ENCODE peak calls at places on chromosome 1, in nine cellular contexts. T, Z, H, Q, G, W, L, N and B are unnamed samples.

GRCh38 chr1:205510951-205511330 is 6.5 kb downstream of the CDK18 start:
- DNase-seq in N (no peak), W (no peak), H (no peak), Z (no peak), L (no peak), G (no peak), Q (no peak), T (no peak), B (no peak)

GRCh38 chr1:64043976-64044375 is 159.4 kb upstream of the UBE2U start:
- DNase-seq in Q (no peak), G (no peak), T (no peak), W (no peak), H (no peak), L (no peak), N (no peak), Z (no peak), B (no peak)

GRCh38 chr1:185645201-185645640 is 89.0 kb upstream of the HMCN1 start:
- DNase-seq in T (no peak), Q (no peak), G (no peak), N (peak), W (no peak), L (no peak), Z (no peak), H (peak), B (no peak)

GRCh38 chr1:239123243-239123642 is 263.1 kb upstream of the CHRM3 start:
- DNase-seq in W (no peak), N (no peak), Q (no peak), Z (no peak), G (no peak), T (no peak), H (no peak), L (no peak), B (no peak)

GRCh38 chr1:196997428-196997827 is 20.1 kb downstream of the CFHR5 start:
- DNase-seq in W (no peak), L (no peak), G (no peak), H (peak), N (peak), T (no peak), Q (no peak), Z (no peak), B (no peak)

GRCh38 chr1:65615859-65616258 is 176.8 kb upstream of the PDE4B start:
- DNase-seq in Z (no peak), H (no peak), G (no peak), T (no peak), Q (no peak), W (no peak), L (no peak), N (no peak), B (no peak)

GRCh38 chr1:159900086-159900680 is at the start of gene CFAP45:
- DNase-seq in G (peak), Z (peak), N (no peak), L (peak), W (peak), H (peak), T (no peak), Q (no peak), B (peak)

GRCh38 chr1:47527653-47528272 is 89.9 kb downstream of the FOXD2 start:
- DNase-seq in H (peak), G (peak), Z (peak), L (no peak), T (no peak), W (no peak), N (no peak), Q (no peak), B (no peak)

GRCh38 chr1:161139765-161140164 is 7.3 kb upstream of the DEDD start:
- DNase-seq in G (no peak), W (no peak), H (peak), Z (no peak), Q (no peak), T (no peak), N (no peak), L (no peak), B (no peak)

GRCh38 chr1:183807549-183808168 is 2.7 kb downstream of the RGL1 start:
- DNase-seq in G (no peak), T (no peak), N (no peak), Z (peak), H (no peak), Q (no peak), L (no peak), W (no peak), B (no peak)

GRCh38 chr1:194466706-194467105 is 1280.3 kb upstream of the B3GALT2 start:
- DNase-seq in G (no peak), Q (no peak), L (no peak), N (no peak), Z (no peak), H (peak), W (no peak), T (no peak), B (no peak)

DNA sequence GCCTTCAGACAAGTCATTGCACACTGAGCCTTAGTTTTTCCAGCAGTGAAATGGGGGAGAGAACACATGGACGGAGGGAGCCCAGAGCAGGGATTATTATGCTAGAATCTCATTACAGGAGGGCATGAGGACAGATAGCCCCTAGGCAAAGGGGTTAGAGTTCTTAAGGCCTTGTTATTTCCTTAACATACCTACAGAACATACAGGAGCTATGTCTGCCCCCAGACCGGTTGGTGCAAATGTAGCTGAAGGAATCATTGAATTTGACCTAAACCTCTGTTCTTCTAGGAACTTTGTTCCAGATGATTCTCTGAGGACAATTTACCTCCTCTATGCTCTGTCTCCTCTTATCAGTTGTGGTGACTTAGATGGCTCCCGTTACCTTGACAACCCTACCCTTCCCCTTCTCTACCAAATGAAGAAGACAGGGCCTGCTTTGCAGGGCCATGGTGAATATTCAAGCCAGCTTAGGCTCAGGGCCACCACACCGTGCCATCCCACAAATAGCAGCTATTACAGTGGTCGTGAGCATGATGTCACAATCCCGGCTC is 156.9 kb downstream of the IGSF21 start:
- DNase-seq in G (no peak), H (no peak), N (no peak), Z (no peak), Q (no peak), T (no peak), W (no peak), L (no peak), B (no peak)
- TF ChIP-seq POLR2AphosphoS5 in G (no peak), H (peak), N (no peak), Z (no peak), Q (no peak), T (no peak), W (no peak), L (no peak), B (no peak)

DNA sequence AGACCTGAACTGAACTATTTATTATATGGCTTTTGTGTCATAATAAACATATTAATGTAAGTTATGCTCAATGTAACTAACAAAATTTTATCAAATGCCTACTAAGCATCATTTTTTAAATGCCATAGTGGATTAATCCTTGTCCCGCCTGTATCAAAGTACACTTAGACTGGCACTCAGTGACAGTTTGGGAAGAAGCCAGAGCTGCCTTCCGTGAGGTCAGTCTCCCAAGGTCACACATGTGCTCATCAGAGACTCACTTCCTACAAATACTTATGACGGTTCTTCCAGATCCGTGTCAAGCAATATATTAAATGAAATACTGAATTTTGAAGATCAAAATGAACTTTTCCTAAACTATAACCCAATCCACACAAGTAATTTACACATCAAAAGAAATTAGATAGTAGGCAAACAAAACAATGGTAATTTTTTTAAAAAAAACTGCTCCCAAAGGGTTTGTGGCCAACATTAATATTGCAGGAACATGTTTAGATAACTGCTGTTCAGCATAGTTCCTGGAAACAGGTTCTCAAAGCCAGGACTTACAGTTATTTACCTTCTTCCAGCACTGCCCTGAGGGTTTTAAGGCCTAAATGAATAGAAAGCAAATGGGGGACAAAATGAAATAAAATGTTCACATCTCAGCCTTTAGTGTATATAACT is 27.2 kb downstream of the WLS start:
- DNase-seq in W (no peak), N (no peak), T (no peak), Q (no peak), G (no peak), Z (no peak), L (no peak), H (no peak), B (no peak)
- TF ChIP-seq POLR2AphosphoS5 in W (no peak), N (no peak), T (no peak), Q (no peak), G (no peak), Z (no peak), L (no peak), H (no peak), B (no peak)

GRCh38 chr1:167714851-167715652 is 6.7 kb upstream of the MPZL1 start:
- DNase-seq in Q (peak), N (peak), Z (peak), H (peak), W (peak), T (no peak), G (peak), L (no peak), B (peak)
- TF ChIP-seq POLR2AphosphoS5 in Q (no peak), N (peak), Z (peak), H (no peak), W (no peak), T (peak), G (no peak), L (no peak), B (no peak)

DNA sequence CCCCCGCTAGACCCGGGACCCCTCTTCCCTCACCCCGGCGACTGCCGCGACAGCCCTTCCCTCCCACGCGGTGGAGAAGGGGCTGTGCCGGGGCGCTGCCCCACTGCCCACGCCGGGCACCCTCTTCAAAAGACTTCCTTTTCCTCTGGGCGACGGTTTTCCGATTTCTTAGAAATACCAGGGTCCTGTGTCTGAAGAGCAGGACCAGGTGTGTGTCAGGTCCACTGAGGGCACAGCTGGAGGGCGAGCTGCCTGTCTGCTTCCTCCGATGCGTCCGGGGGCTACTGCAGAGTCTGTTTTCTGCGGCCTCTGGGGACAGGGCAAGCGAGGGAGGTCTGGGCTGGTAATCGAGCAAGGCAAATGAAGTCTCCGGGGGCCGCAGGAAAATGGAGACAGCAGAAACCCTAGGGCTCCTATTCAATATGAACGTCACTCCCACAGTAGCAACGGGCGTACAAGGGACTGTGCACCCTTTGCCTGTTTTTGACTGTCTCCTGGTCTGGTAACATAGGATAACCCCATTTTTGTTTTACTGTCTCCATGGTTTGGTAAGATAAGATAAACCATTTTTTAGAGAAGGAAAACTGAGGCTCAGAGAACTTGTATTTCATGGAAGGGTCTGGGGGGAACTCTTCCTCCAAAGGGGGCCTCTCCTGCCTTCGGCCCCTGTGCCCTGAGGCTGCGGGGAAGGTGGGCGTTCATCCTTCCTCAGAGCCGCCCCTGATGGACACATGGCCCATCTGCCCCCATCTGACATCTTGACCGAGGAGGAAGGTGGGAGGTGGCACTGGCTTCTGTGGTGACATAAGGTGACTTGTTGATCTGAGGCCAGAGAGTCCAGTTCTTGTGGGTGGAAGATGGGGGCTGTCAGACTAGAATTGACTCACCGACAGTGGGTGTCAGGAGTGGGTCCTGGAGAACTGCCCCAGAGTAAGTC is 970 bp downstream of the TNFRSF1B start:
- DNase-seq in N (no peak), G (no peak), W (no peak), T (no peak), L (no peak), Q (no peak), H (no peak), Z (no peak), B (no peak)
- TF ChIP-seq POLR2AphosphoS5 in N (no peak), G (no peak), W (peak), T (no peak), L (no peak), Q (no peak), H (no peak), Z (no peak), B (no peak)